ENCODE peak calls at places on chromosomes 12 and 14, in eight cellular contexts. A is psoas muscle, K is neural progenitor cell, T is PC-3, H is astrocyte of the cerebellum, P is uterus, L is A549, R is H1. W is an unnamed sample.

GRCh38 chr12:120856980-120857379 is 47.2 kb downstream of the SPPL3 start:
- DNase-seq in A (no peak), K (no peak), T (peak; percentile 52), H (no peak), P (no peak), L (no peak), R (no peak), W (no peak)

GRCh38 chr14:102117852-102118251 is 21.8 kb upstream of the WDR20 start:
- DNase-seq in A (no peak), K (no peak), T (no peak), H (no peak), P (no peak), L (no peak), R (no peak), W (no peak)

GRCh38 chr14:77133718-77134338 is 7.8 kb downstream of the ZDHHC22 start:
- DNase-seq in A (peak; percentile 64), K (peak; percentile 95), T (peak; percentile 63), H (peak; percentile 44), P (no peak), L (peak; percentile 49), R (peak; percentile 84), W (no peak)

GRCh38 chr12:65668981-65669695 is 155.1 kb upstream of the HMGA2 start:
- DNase-seq in A (no peak), K (no peak), T (peak; percentile 66), H (no peak), P (no peak), L (no peak), R (no peak), W (no peak)

GRCh38 chr14:61478971-61479473 is 157.6 kb downstream of the PRKCH start:
- DNase-seq in A (no peak), K (no peak), T (no peak), H (no peak), P (no peak), L (no peak), R (no peak), W (peak; percentile 69)

GRCh38 chr12:97223419-97223818 is 239.2 kb upstream of the RMST start:
- DNase-seq in A (no peak), K (no peak), T (no peak), H (no peak), P (no peak), L (no peak), R (no peak), W (no peak)

GRCh38 chr12:116222358-116222757 is 55.1 kb downstream of the MED13L start:
- DNase-seq in A (no peak), K (no peak), T (peak; percentile 94), H (peak; percentile 94), P (peak; percentile 62), L (peak; percentile 77), R (no peak), W (no peak)

GRCh38 chr14:37600880-37601741 is 5.7 kb downstream of the TTC6 start:
- DNase-seq in A (no peak), K (no peak), T (peak; percentile 38), H (no peak), P (no peak), L (no peak), R (no peak), W (no peak)

GRCh38 chr14:104827173-104828055 is 26.5 kb downstream of the ZBTB42 start:
- DNase-seq in A (no peak), K (peak; percentile 90), T (peak; percentile 60), H (no peak), P (peak; percentile 37), L (peak; percentile 76), R (peak; percentile 89), W (no peak)

GRCh38 chr14:57512221-57512620 is 18.6 kb upstream of the CCDC198 start:
- DNase-seq in A (no peak), K (no peak), T (no peak), H (no peak), P (no peak), L (no peak), R (no peak), W (no peak)

GRCh38 chr14:78975734-78976133 is 805.6 kb downstream of the NRXN3 start:
- DNase-seq in A (no peak), K (no peak), T (no peak), H (no peak), P (no peak), L (no peak), R (no peak), W (no peak)

GRCh38 chr12:12800406-12801180 is 12.6 kb upstream of the DDX47 start:
- DNase-seq in A (no peak), K (no peak), T (peak; percentile 69), H (no peak), P (no peak), L (peak; percentile 86), R (no peak), W (no peak)

GRCh38 chr12:67774983-67775587 is 126.5 kb downstream of the DYRK2 start:
- DNase-seq in A (no peak), K (no peak), T (peak; percentile 60), H (no peak), P (no peak), L (no peak), R (no peak), W (no peak)

GRCh38 chr14:75523771-75524171 is 1.5 kb downstream of the BATF start:
- DNase-seq in A (no peak), K (no peak), T (peak; percentile 53), H (no peak), P (no peak), L (no peak), R (no peak), W (no peak)

GRCh38 chr12:11158885-11159444 is 12.0 kb upstream of the SMIM10L1 start:
- DNase-seq in A (no peak), K (no peak), T (no peak), H (no peak), P (no peak), L (no peak), R (no peak), W (no peak)

GRCh38 chr12:58895053-58895452 is 25.3 kb downstream of the LRIG3 start:
- DNase-seq in A (no peak), K (no peak), T (no peak), H (no peak), P (no peak), L (no peak), R (no peak), W (no peak)

GRCh38 chr12:24478254-24478653 is 470.6 kb downstream of the BCAT1 start:
- DNase-seq in A (no peak), K (no peak), T (no peak), H (peak; percentile 51), P (no peak), L (no peak), R (no peak), W (no peak)

GRCh38 chr14:100190126-100190525 is 30.7 kb upstream of the DEGS2 start:
- DNase-seq in A (no peak), K (no peak), T (peak; percentile 49), H (no peak), P (no peak), L (no peak), R (no peak), W (no peak)

GRCh38 chr14:100192672-100193416 is 33.4 kb upstream of the DEGS2 start:
- DNase-seq in A (peak; percentile 99), K (peak; percentile 100), T (peak; percentile 99), H (peak; percentile 93), P (peak; percentile 99), L (peak; percentile 99), R (peak; percentile 100), W (peak; percentile 98)

GRCh38 chr14:100191584-100192249 is 32.3 kb upstream of the DEGS2 start:
- DNase-seq in A (no peak), K (no peak), T (no peak), H (no peak), P (no peak), L (no peak), R (no peak), W (no peak)

GRCh38 chr14:100193417-100194357 is 34.2 kb upstream of the DEGS2 start:
- DNase-seq in A (no peak), K (peak; percentile 27), T (no peak), H (no peak), P (no peak), L (no peak), R (no peak), W (no peak)

GRCh38 chr14:100192250-100192671 is 32.8 kb upstream of the DEGS2 start:
- DNase-seq in A (peak; percentile 64), K (no peak), T (no peak), H (no peak), P (peak; percentile 45), L (no peak), R (peak; percentile 55), W (no peak)
- H3K4me3 ChIP-seq in A (peak overlapping the region; percentile 68), K (peak overlapping the region; percentile 39), T (peak overlapping the region; percentile 66), H (peak overlapping the region; percentile 44), P (peak overlapping the region; percentile 34), L (peak overlapping the region; percentile 30), R (peak overlapping the region; percentile 45), W (peak overlapping the region; percentile 42)

GRCh38 chr14:106876711-106877110 is 1350.3 kb downstream of the TMEM121 start:
- DNase-seq in A (no peak), K (no peak), T (no peak), H (no peak), P (no peak), L (no peak), R (no peak), W (no peak)

GRCh38 chr14:106877527-106877926 is 1351.1 kb downstream of the TMEM121 start:
- DNase-seq in A (no peak), K (no peak), T (no peak), H (no peak), P (no peak), L (no peak), R (no peak), W (no peak)

GRCh38 chr14:106874365-106874764 is 1348.0 kb downstream of the TMEM121 start:
- DNase-seq in A (no peak), K (no peak), T (no peak), H (no peak), P (no peak), L (no peak), R (no peak), W (no peak)

GRCh38 chr14:106875503-106875902 is 1349.1 kb downstream of the TMEM121 start:
- DNase-seq in A (no peak), K (no peak), T (no peak), H (no peak), P (no peak), L (no peak), R (no peak), W (no peak)

GRCh38 chr14:106872619-106873446 is 1346.5 kb downstream of the TMEM121 start:
- DNase-seq in A (peak; percentile 67), K (no peak), T (peak; percentile 83), H (no peak), P (peak; percentile 36), L (peak; percentile 83), R (peak; percentile 48), W (no peak)
- TF ChIP-seq CTCF in A (no peak), K (no peak), T (peak; percentile 60), H (no peak), P (no peak), L (peak; percentile 42), R (no peak), W (peak; percentile 10)

GRCh38 chr14:39176263-39177167 is 1.5 kb downstream of the PNN start:
- DNase-seq in A (no peak), K (no peak), T (no peak), H (no peak), P (no peak), L (no peak), R (no peak), W (no peak)
- H3K4me3 ChIP-seq in A (peak overlapping the region; percentile 90), K (peak overlapping the region; percentile 85), T (peak overlapping the region; percentile 96), H (peak overlapping the region; percentile 96), P (peak overlapping the region; percentile 93), L (peak overlapping the region; percentile 82), R (peak overlapping the region; percentile 88), W (peak overlapping the region; percentile 94)

DNA sequence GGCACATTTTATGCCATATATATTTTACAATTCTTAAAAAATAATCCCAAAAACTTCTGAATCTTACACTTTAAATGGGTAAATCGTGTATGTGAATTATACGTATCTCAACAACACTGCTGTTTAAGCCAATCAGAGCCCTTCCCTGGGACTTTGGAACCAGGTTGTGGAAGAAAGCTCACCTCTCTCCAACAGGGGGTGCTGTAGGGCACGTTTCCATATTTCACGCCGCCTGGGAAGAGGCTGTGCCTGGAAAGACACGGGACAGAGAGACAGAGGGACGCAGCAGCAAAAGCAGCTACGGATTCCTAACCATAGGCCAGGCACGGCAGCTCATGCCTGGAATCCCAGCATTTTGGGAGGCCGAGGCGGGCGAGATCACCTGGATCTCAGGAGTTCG is 29.4 kb upstream of the FBRSL1 start:
- DNase-seq in A (no peak), K (no peak), T (peak; percentile 19), H (no peak), P (no peak), L (peak; percentile 58), R (peak; percentile 75), W (no peak)
- TF ChIP-seq CTCF in A (peak; percentile 5), K (peak; percentile 46), T (peak; percentile 53), H (peak; percentile 25), P (no peak), L (no peak), R (peak; percentile 79), W (no peak)

W was measured in vagina.